ENCODE peak calls at places on chromosomes 4 and X, in six cellular contexts. Q, V, O, W, K and R are unnamed samples.

GRCh38 chrX:1466232-1466661 is 13.5 kb upstream of the ASMTL start:
- DNase-seq in V (no peak), K (no peak), O (no peak), Q (no peak), W (no peak), R (peak; percentile 28)

GRCh38 chrX:11899091-11899490 is 141.1 kb downstream of the MSL3 start:
- DNase-seq in Q (no peak), K (no peak), O (peak; percentile 49), V (peak; percentile 64), W (peak; percentile 83), R (no peak)

GRCh38 chr4:2662598-2662997 is 93.5 kb downstream of the TNIP2 start:
- DNase-seq in K (no peak), Q (no peak), V (peak; percentile 98), O (peak; percentile 26), W (peak; percentile 97), R (no peak)

GRCh38 chr4:69467797-69468196 is 27.9 kb downstream of the UGT2B4 start:
- DNase-seq in Q (no peak), V (no peak), W (no peak), K (no peak), O (no peak), R (no peak)

GRCh38 chrX:129540725-129541184 is 696 bp downstream of the OCRL start:
- DNase-seq in W (no peak), O (no peak), V (no peak), Q (no peak), K (peak; percentile 40), R (peak; percentile 39)

GRCh38 chrX:40145670-40146470 is 48.1 kb upstream of the BCOR start:
- DNase-seq in V (no peak), W (no peak), Q (no peak), K (no peak), O (no peak), R (no peak)

GRCh38 chr4:81882222-81882621 is 410.5 kb upstream of the RASGEF1B start:
- DNase-seq in Q (no peak), K (no peak), O (no peak), V (no peak), W (no peak), R (no peak)

GRCh38 chr4:22556411-22556969 is 40.6 kb upstream of the ADGRA3 start:
- DNase-seq in O (no peak), V (no peak), W (no peak), Q (no peak), K (no peak), R (no peak)

GRCh38 chrX:44898411-44899221 is 25.6 kb downstream of the KDM6A start:
- DNase-seq in V (peak; percentile 58), K (no peak), W (no peak), O (no peak), Q (no peak), R (no peak)

GRCh38 chr4:154838155-154838554 is 57.1 kb downstream of the RBM46 start:
- DNase-seq in W (no peak), O (no peak), Q (no peak), K (no peak), V (no peak), R (no peak)

GRCh38 chrX:18873189-18873791 is 110.6 kb downstream of the PHKA2 start:
- DNase-seq in O (peak; percentile 8), V (peak; percentile 70), Q (no peak), K (peak; percentile 53), W (peak; percentile 72), R (no peak)

GRCh38 chr4:34615315-34615714 is 1629.0 kb downstream of the ARAP2 start:
- DNase-seq in O (no peak), Q (no peak), K (no peak), V (no peak), W (no peak), R (no peak)

GRCh38 chr4:169802871-169803270 is 45.1 kb upstream of the HPF1 start:
- DNase-seq in W (no peak), Q (no peak), O (no peak), V (no peak), K (no peak), R (no peak)

GRCh38 chr4:53186714-53187358 is 179.0 kb downstream of the SCFD2 start:
- DNase-seq in W (peak; percentile 5), Q (no peak), O (no peak), K (no peak), V (no peak), R (no peak)

GRCh38 chrX:42739258-42739657 is 38.7 kb downstream of the PPP1R2C start:
- DNase-seq in K (no peak), O (no peak), V (no peak), Q (no peak), W (peak; percentile 59), R (no peak)

GRCh38 chr4:161438096-161438495 is 725.7 kb downstream of the FSTL5 start:
- DNase-seq in K (no peak), W (no peak), V (no peak), O (no peak), Q (no peak), R (no peak)

GRCh38 chr4:8736083-8736825 is 135.4 kb downstream of the HMX1 start:
- DNase-seq in O (no peak), V (no peak), Q (no peak), W (no peak), K (no peak), R (no peak)

GRCh38 chr4:40149960-40150385 is 46.9 kb upstream of the RHOH start:
- DNase-seq in W (peak; percentile 88), O (peak; percentile 69), Q (peak; percentile 84), V (peak; percentile 63), K (no peak), R (no peak)

GRCh38 chr4:38275331-38275821 is 315.2 kb downstream of the PTTG2 start:
- DNase-seq in K (no peak), O (no peak), V (no peak), Q (no peak), W (no peak), R (peak; percentile 66)

GRCh38 chr4:167282171-167282864 is 48.0 kb upstream of the SPOCK3 start:
- DNase-seq in O (no peak), K (no peak), Q (no peak), V (peak; percentile 3), W (peak; percentile 75), R (no peak)

GRCh38 chr4:87119965-87120364 is 100.5 kb downstream of the KLHL8 start:
- DNase-seq in V (no peak), W (peak; percentile 25), O (no peak), Q (no peak), K (no peak), R (no peak)

GRCh38 chrX:3177851-3178250 is 136.6 kb downstream of the ARSF start:
- DNase-seq in W (peak; percentile 1), K (no peak), V (peak; percentile 44), Q (no peak), O (no peak), R (no peak)

GRCh38 chr4:83124079-83124780 is 9.7 kb upstream of the PLAC8 start:
- DNase-seq in W (peak; percentile 40), O (no peak), V (no peak), K (peak; percentile 52), Q (no peak), R (no peak)

GRCh38 chr4:100591156-100591876 is 73.5 kb upstream of the EMCN start:
- DNase-seq in O (no peak), W (no peak), V (no peak), Q (no peak), K (no peak), R (peak; percentile 56)

GRCh38 chr4:24778427-24779225 is 16.7 kb upstream of the SOD3 start:
- DNase-seq in O (no peak), W (peak; percentile 98), Q (no peak), V (peak; percentile 95), K (peak; percentile 72), R (no peak)